ENCODE peak calls at places on chromosome 10, in eight cellular contexts. One of them, this sample, is unnamed.

GRCh38 chr10:80408198-80409085 is at the start of gene PRXL2A:
- DNase-seq in hepatocyte: peak; percentile 94
- DNase-seq in brain microvascular endothelial cell: peak; percentile 21
- DNase-seq in tibial artery: peak; percentile 63
- DNase-seq in right cardiac atrium: peak; percentile 94
- DNase-seq in thoracic aorta: peak; percentile 13
- DNase-seq in mammary epithelial cell: no peak
- DNase-seq in CD4-positive, alpha-beta T cell: peak; percentile 83
- DNase-seq in this sample: peak; percentile 85

GRCh38 chr10:100482181-100482833 is 19.5 kb downstream of the WNT8B start:
- DNase-seq in tibial artery: peak; percentile 48
- DNase-seq in brain microvascular endothelial cell: peak; percentile 48
- DNase-seq in right cardiac atrium: peak; percentile 87
- DNase-seq in thoracic aorta: no peak
- DNase-seq in hepatocyte: peak; percentile 88
- DNase-seq in mammary epithelial cell: peak; percentile 54
- DNase-seq in CD4-positive, alpha-beta T cell: peak; percentile 56
- DNase-seq in this sample: peak; percentile 52

GRCh38 chr10:115052216-115052615 is 40.9 kb upstream of the ATRNL1 start:
- DNase-seq in CD4-positive, alpha-beta T cell: no peak
- DNase-seq in hepatocyte: no peak
- DNase-seq in tibial artery: no peak
- DNase-seq in mammary epithelial cell: no peak
- DNase-seq in right cardiac atrium: no peak
- DNase-seq in thoracic aorta: no peak
- DNase-seq in brain microvascular endothelial cell: no peak
- DNase-seq in this sample: no peak

GRCh38 chr10:133474833-133475734 is 21.3 kb downstream of the SCART1 start:
- DNase-seq in CD4-positive, alpha-beta T cell: peak; percentile 13
- DNase-seq in mammary epithelial cell: no peak
- DNase-seq in right cardiac atrium: peak; percentile 44
- DNase-seq in tibial artery: no peak
- DNase-seq in hepatocyte: no peak
- DNase-seq in brain microvascular endothelial cell: no peak
- DNase-seq in thoracic aorta: no peak
- DNase-seq in this sample: peak; percentile 21

GRCh38 chr10:88557659-88558058 is 25.5 kb downstream of the RNLS start:
- DNase-seq in CD4-positive, alpha-beta T cell: no peak
- DNase-seq in thoracic aorta: no peak
- DNase-seq in mammary epithelial cell: peak; percentile 35
- DNase-seq in brain microvascular endothelial cell: no peak
- DNase-seq in tibial artery: no peak
- DNase-seq in hepatocyte: no peak
- DNase-seq in right cardiac atrium: no peak
- DNase-seq in this sample: no peak

GRCh38 chr10:95559466-95559865 is 1.7 kb downstream of the SORBS1 start:
- DNase-seq in thoracic aorta: no peak
- DNase-seq in tibial artery: peak; percentile 54
- DNase-seq in right cardiac atrium: no peak
- DNase-seq in mammary epithelial cell: no peak
- DNase-seq in CD4-positive, alpha-beta T cell: no peak
- DNase-seq in brain microvascular endothelial cell: no peak
- DNase-seq in hepatocyte: no peak
- DNase-seq in this sample: no peak

GRCh38 chr10:12484945-12485805 is 135.8 kb downstream of the CAMK1D start:
- DNase-seq in mammary epithelial cell: no peak
- DNase-seq in tibial artery: no peak
- DNase-seq in hepatocyte: no peak
- DNase-seq in right cardiac atrium: peak; percentile 67
- DNase-seq in CD4-positive, alpha-beta T cell: peak; percentile 22
- DNase-seq in brain microvascular endothelial cell: peak; percentile 58
- DNase-seq in thoracic aorta: peak; percentile 10
- DNase-seq in this sample: peak; percentile 62

GRCh38 chr10:6607778-6608177 is 27.7 kb upstream of the PRKCQ start:
- DNase-seq in tibial artery: peak; percentile 24
- DNase-seq in brain microvascular endothelial cell: no peak
- DNase-seq in thoracic aorta: no peak
- DNase-seq in hepatocyte: no peak
- DNase-seq in CD4-positive, alpha-beta T cell: no peak
- DNase-seq in mammary epithelial cell: no peak
- DNase-seq in right cardiac atrium: no peak
- DNase-seq in this sample: no peak

GRCh38 chr10:52472406-52473146 is 158.5 kb downstream of the DKK1 start:
- DNase-seq in CD4-positive, alpha-beta T cell: no peak
- DNase-seq in brain microvascular endothelial cell: no peak
- DNase-seq in right cardiac atrium: no peak
- DNase-seq in hepatocyte: no peak
- DNase-seq in mammary epithelial cell: no peak
- DNase-seq in tibial artery: no peak
- DNase-seq in thoracic aorta: no peak
- DNase-seq in this sample: no peak

GRCh38 chr10:120475844-120476791 is 19.1 kb downstream of the PLPP4 start:
- DNase-seq in tibial artery: no peak
- DNase-seq in mammary epithelial cell: no peak
- DNase-seq in brain microvascular endothelial cell: no peak
- DNase-seq in right cardiac atrium: no peak
- DNase-seq in thoracic aorta: no peak
- DNase-seq in hepatocyte: no peak
- DNase-seq in CD4-positive, alpha-beta T cell: no peak
- DNase-seq in this sample: no peak

GRCh38 chr10:74156919-74157289 is 5.9 kb downstream of the ADK start:
- DNase-seq in tibial artery: no peak
- DNase-seq in CD4-positive, alpha-beta T cell: no peak
- DNase-seq in mammary epithelial cell: no peak
- DNase-seq in thoracic aorta: no peak
- DNase-seq in hepatocyte: no peak
- DNase-seq in right cardiac atrium: peak; percentile 85
- DNase-seq in brain microvascular endothelial cell: peak; percentile 52
- DNase-seq in this sample: no peak

GRCh38 chr10:110304394-110304779 is 333 bp downstream of the SMNDC1 start:
- DNase-seq in brain microvascular endothelial cell: no peak
- DNase-seq in CD4-positive, alpha-beta T cell: no peak
- DNase-seq in mammary epithelial cell: no peak
- DNase-seq in right cardiac atrium: no peak
- DNase-seq in thoracic aorta: no peak
- DNase-seq in hepatocyte: peak; percentile 68
- DNase-seq in tibial artery: no peak
- DNase-seq in this sample: no peak

GRCh38 chr10:22629126-22629525 is 85.3 kb downstream of the PIP4K2A start:
- DNase-seq in right cardiac atrium: no peak
- DNase-seq in mammary epithelial cell: no peak
- DNase-seq in CD4-positive, alpha-beta T cell: no peak
- DNase-seq in tibial artery: no peak
- DNase-seq in thoracic aorta: no peak
- DNase-seq in hepatocyte: no peak
- DNase-seq in brain microvascular endothelial cell: no peak
- DNase-seq in this sample: no peak
- H3K27ac ChIP-seq in right cardiac atrium: no peak overlapping the region
- H3K27ac ChIP-seq in mammary epithelial cell: no peak overlapping the region
- H3K27ac ChIP-seq in CD4-positive, alpha-beta T cell: peak overlapping the region; percentile 82
- H3K27ac ChIP-seq in tibial artery: no peak overlapping the region
- H3K27ac ChIP-seq in thoracic aorta: no peak overlapping the region
- H3K27ac ChIP-seq in hepatocyte: no peak overlapping the region
- H3K27ac ChIP-seq in brain microvascular endothelial cell: no peak overlapping the region
- H3K27ac ChIP-seq in this sample: peak overlapping the region; percentile 2

GRCh38 chr10:123607386-123607785 is 58.8 kb upstream of the GPR26 start:
- DNase-seq in thoracic aorta: no peak
- DNase-seq in hepatocyte: no peak
- DNase-seq in right cardiac atrium: no peak
- DNase-seq in tibial artery: no peak
- DNase-seq in brain microvascular endothelial cell: no peak
- DNase-seq in mammary epithelial cell: no peak
- DNase-seq in CD4-positive, alpha-beta T cell: no peak
- DNase-seq in this sample: no peak
- H3K27me3 ChIP-seq in thoracic aorta: no peaks in the 10 kb centered on the region
- H3K27me3 ChIP-seq in hepatocyte: peaks cover 21% of the 10 kb centered on the region
- H3K27me3 ChIP-seq in right cardiac atrium: no peaks in the 10 kb centered on the region
- H3K27me3 ChIP-seq in tibial artery: peaks cover 29% of the 10 kb centered on the region
- H3K27me3 ChIP-seq in brain microvascular endothelial cell: no peaks in the 10 kb centered on the region
- H3K27me3 ChIP-seq in mammary epithelial cell: no peaks in the 10 kb centered on the region
- H3K27me3 ChIP-seq in CD4-positive, alpha-beta T cell: peaks cover 17% of the 10 kb centered on the region
- H3K27me3 ChIP-seq in this sample: no peaks in the 10 kb centered on the region

GRCh38 chr10:131998050-131998844 is 16.5 kb upstream of the BNIP3 start:
- DNase-seq in right cardiac atrium: no peak
- DNase-seq in mammary epithelial cell: no peak
- DNase-seq in thoracic aorta: no peak
- DNase-seq in brain microvascular endothelial cell: no peak
- DNase-seq in hepatocyte: no peak
- DNase-seq in tibial artery: no peak
- DNase-seq in CD4-positive, alpha-beta T cell: no peak
- DNase-seq in this sample: no peak
- H3K27ac ChIP-seq in right cardiac atrium: peak overlapping the region; percentile 90
- H3K27ac ChIP-seq in mammary epithelial cell: no peak overlapping the region
- H3K27ac ChIP-seq in thoracic aorta: peak overlapping the region; percentile 19
- H3K27ac ChIP-seq in brain microvascular endothelial cell: no peak overlapping the region
- H3K27ac ChIP-seq in hepatocyte: peak overlapping the region; percentile 90
- H3K27ac ChIP-seq in tibial artery: peak overlapping the region; percentile 34
- H3K27ac ChIP-seq in CD4-positive, alpha-beta T cell: no peak overlapping the region
- H3K27ac ChIP-seq in this sample: no peak overlapping the region

GRCh38 chr10:78617633-78618032 is 451.1 kb upstream of the ZMIZ1 start:
- DNase-seq in right cardiac atrium: no peak
- DNase-seq in thoracic aorta: no peak
- DNase-seq in tibial artery: no peak
- DNase-seq in hepatocyte: peak; percentile 50
- DNase-seq in brain microvascular endothelial cell: no peak
- DNase-seq in CD4-positive, alpha-beta T cell: no peak
- DNase-seq in mammary epithelial cell: no peak
- DNase-seq in this sample: no peak

GRCh38 chr10:78618050-78618449 is 450.7 kb upstream of the ZMIZ1 start:
- DNase-seq in mammary epithelial cell: no peak
- DNase-seq in thoracic aorta: no peak
- DNase-seq in hepatocyte: no peak
- DNase-seq in right cardiac atrium: no peak
- DNase-seq in tibial artery: no peak
- DNase-seq in CD4-positive, alpha-beta T cell: no peak
- DNase-seq in brain microvascular endothelial cell: no peak
- DNase-seq in this sample: no peak

GRCh38 chr10:78614267-78614666 is 454.5 kb upstream of the ZMIZ1 start:
- DNase-seq in brain microvascular endothelial cell: no peak
- DNase-seq in thoracic aorta: no peak
- DNase-seq in hepatocyte: no peak
- DNase-seq in CD4-positive, alpha-beta T cell: no peak
- DNase-seq in mammary epithelial cell: no peak
- DNase-seq in tibial artery: no peak
- DNase-seq in right cardiac atrium: no peak
- DNase-seq in this sample: no peak

GRCh38 chr10:78614744-78615143 is 454.0 kb upstream of the ZMIZ1 start:
- DNase-seq in thoracic aorta: no peak
- DNase-seq in hepatocyte: no peak
- DNase-seq in CD4-positive, alpha-beta T cell: no peak
- DNase-seq in tibial artery: no peak
- DNase-seq in right cardiac atrium: no peak
- DNase-seq in mammary epithelial cell: no peak
- DNase-seq in brain microvascular endothelial cell: no peak
- DNase-seq in this sample: no peak

DNA sequence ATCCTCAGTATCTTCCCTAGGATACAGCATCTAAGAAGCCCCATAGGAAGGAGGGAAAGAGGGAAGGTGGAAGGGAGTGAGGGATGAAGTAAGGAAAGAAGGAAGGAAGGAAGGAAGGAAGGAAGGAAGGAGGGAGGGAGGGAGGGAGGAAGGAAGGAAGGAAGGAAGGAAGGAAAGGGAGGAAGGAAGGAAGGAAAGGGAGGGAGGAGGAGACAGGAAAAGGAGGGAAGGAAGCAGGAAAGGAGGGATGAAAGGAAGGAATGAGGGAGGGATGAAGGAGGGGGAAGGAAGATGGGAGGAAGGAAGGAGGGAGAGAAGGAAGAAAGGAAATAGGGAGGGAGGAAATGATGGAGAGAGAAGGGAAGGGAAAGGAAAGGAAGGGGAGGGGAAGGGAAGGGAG is 455.6 kb upstream of the ZMIZ1 start:
- DNase-seq in CD4-positive, alpha-beta T cell: no peak
- DNase-seq in mammary epithelial cell: no peak
- DNase-seq in right cardiac atrium: no peak
- DNase-seq in hepatocyte: no peak
- DNase-seq in brain microvascular endothelial cell: no peak
- DNase-seq in tibial artery: no peak
- DNase-seq in thoracic aorta: no peak
- DNase-seq in this sample: no peak
- H3K27me3 ChIP-seq in CD4-positive, alpha-beta T cell: no peaks in the 10 kb centered on the region
- H3K27me3 ChIP-seq in mammary epithelial cell: peaks cover 5% of the 10 kb centered on the region
- H3K27me3 ChIP-seq in right cardiac atrium: no peaks in the 10 kb centered on the region
- H3K27me3 ChIP-seq in hepatocyte: no peaks in the 10 kb centered on the region
- H3K27me3 ChIP-seq in brain microvascular endothelial cell: no peaks in the 10 kb centered on the region
- H3K27me3 ChIP-seq in tibial artery: no peaks in the 10 kb centered on the region
- H3K27me3 ChIP-seq in thoracic aorta: no peaks in the 10 kb centered on the region
- H3K27me3 ChIP-seq in this sample: no peaks in the 10 kb centered on the region

DNA sequence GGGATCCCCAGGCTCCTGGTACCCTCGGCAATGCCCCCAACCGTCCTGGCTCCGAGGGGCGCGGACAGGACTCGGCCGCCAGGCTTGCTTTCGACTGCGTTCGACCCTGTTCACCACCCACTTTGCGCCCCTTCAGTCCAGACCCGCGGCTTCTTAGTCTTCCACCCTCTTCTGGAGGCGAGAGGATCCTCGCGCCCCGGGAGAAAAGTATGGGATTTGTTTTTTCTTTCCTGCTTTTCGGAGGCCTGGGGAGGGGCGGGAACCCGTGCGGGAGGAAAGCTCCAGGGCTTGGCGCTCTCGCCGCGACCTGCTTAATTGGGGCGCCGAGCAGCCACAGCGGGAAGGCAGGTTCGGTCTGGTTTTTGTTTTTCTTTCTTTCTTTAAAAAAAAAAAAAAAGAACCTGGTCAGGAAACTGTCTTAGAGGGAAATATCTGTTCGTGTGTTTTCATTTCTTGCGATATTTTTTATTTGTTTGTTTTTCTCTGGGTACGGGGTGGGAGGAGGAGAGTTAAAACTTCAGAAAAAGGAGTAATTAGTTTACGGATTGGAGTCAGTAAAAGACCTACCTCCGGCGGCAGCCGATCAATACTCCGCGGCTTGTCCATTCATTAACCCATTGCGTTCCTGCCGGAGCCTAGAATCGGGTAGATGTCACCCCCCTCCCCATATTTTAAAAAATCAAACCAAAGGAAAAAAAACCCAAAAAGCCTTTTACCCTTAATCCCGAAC is 1.6 kb downstream of the EMX2 start:
- DNase-seq in thoracic aorta: no peak
- DNase-seq in tibial artery: no peak
- DNase-seq in mammary epithelial cell: no peak
- DNase-seq in right cardiac atrium: no peak
- DNase-seq in CD4-positive, alpha-beta T cell: no peak
- DNase-seq in hepatocyte: no peak
- DNase-seq in brain microvascular endothelial cell: no peak
- DNase-seq in this sample: no peak
- H3K27ac ChIP-seq in thoracic aorta: no peak overlapping the region
- H3K27ac ChIP-seq in tibial artery: peak overlapping the region; percentile 91
- H3K27ac ChIP-seq in mammary epithelial cell: no peak overlapping the region
- H3K27ac ChIP-seq in right cardiac atrium: no peak overlapping the region
- H3K27ac ChIP-seq in CD4-positive, alpha-beta T cell: no peak overlapping the region
- H3K27ac ChIP-seq in hepatocyte: no peak overlapping the region
- H3K27ac ChIP-seq in brain microvascular endothelial cell: no peak overlapping the region
- H3K27ac ChIP-seq in this sample: no peak overlapping the region